ENCODE peak calls at places on chromosomes 12 and 14, in five cellular contexts. J is fibroblast of lung, X is upper lobe of right lung, E is stomach, G is suprapubic skin. S is an unnamed sample. For H3K4me1, the result is how much of the 10 kb centered on the place peaks cover.

GRCh38 chr12:86137936-86138335 is 118.3 kb downstream of the MGAT4C start:
- DNase-seq in G (no peak), E (no peak), J (peak), X (no peak), S (no peak)

GRCh38 chr12:131896080-131896810 is 1.8 kb downstream of the ULK1 start:
- DNase-seq in X (peak), E (peak), J (peak), G (peak), S (peak)

GRCh38 chr12:68617160-68617926 is 6.6 kb downstream of the RAP1B start:
- DNase-seq in X (no peak), G (no peak), E (no peak), J (peak), S (no peak)

GRCh38 chr14:65824285-65824977 is 411.9 kb downstream of the FUT8 start:
- DNase-seq in J (peak), E (peak), X (no peak), G (no peak), S (no peak)

GRCh38 chr14:30771595-30771994 is 102.8 kb upstream of the COCH start:
- DNase-seq in X (no peak), J (no peak), G (no peak), E (no peak), S (no peak)

GRCh38 chr12:92574046-92574783 is 128.6 kb upstream of the PLEKHG7 start:
- DNase-seq in X (no peak), E (no peak), G (no peak), J (peak), S (no peak)

GRCh38 chr14:104870368-104871144 is 5.5 kb downstream of the CEP170B start:
- DNase-seq in G (peak), E (peak), X (peak), J (no peak), S (peak)

GRCh38 chr12:51391047-51391837 is at the start of gene GALNT6:
- DNase-seq in G (no peak), J (no peak), X (peak), E (peak), S (peak)

GRCh38 chr12:124625867-124626675 is 58.7 kb upstream of the NCOR2 start:
- DNase-seq in G (peak), J (peak), X (peak), E (peak), S (peak)

GRCh38 chr12:77686760-77687159 is 143.9 kb upstream of the NAV3 start:
- DNase-seq in G (no peak), J (peak), E (no peak), X (no peak), S (no peak)
- TF ChIP-seq CTCF in G (no peak), J (peak), E (no peak), X (no peak), S (no peak)

GRCh38 chr14:91327201-91327600 is 82.7 kb upstream of the GPR68 start:
- DNase-seq in X (peak), J (no peak), G (no peak), E (no peak), S (no peak)

GRCh38 chr14:91325211-91325610 is 80.7 kb upstream of the GPR68 start:
- DNase-seq in G (no peak), E (no peak), X (peak), J (no peak), S (peak)

GRCh38 chr14:91324606-91324950 is 80.1 kb upstream of the GPR68 start:
- DNase-seq in X (peak), J (no peak), E (no peak), G (no peak), S (peak)

GRCh38 chr14:91327661-91328312 is 83.3 kb upstream of the GPR68 start:
- DNase-seq in X (no peak), G (no peak), E (no peak), J (no peak), S (no peak)

DNA sequence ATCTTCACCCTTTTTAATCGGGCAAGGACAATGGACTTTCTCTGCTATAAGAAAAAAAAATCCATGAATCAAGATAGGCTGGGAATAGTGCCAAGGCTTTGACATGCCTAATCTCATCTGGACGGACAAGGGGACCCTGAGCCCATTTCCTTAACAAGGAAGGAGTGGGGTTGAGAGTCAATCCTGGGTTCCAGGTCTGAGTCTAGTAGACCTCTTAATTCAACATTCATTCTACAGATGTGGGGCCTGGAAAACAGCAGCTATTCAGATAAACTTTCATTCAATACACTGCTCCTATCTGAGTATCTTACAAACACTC is 82.0 kb upstream of the GPR68 start:
- DNase-seq in G (no peak), E (no peak), X (no peak), J (no peak), S (no peak)
- H3K4me1 ChIP-seq in G (under half), E (under half), X (half or more), J (under half), S (under half)

GRCh38 chr14:81523616-81524015 is 10.0 kb downstream of the SEL1L start:
- DNase-seq in G (no peak), J (no peak), X (no peak), E (no peak), S (no peak)

GRCh38 chr14:81523016-81523415 is 10.6 kb downstream of the SEL1L start:
- DNase-seq in G (no peak), X (no peak), J (no peak), E (no peak), S (no peak)

GRCh38 chr14:81517798-81518398 is 15.8 kb downstream of the SEL1L start:
- DNase-seq in X (peak), J (peak), E (no peak), G (no peak), S (peak)

GRCh38 chr14:81519200-81519998 is 14.3 kb downstream of the SEL1L start:
- DNase-seq in J (no peak), E (no peak), G (no peak), X (no peak), S (no peak)

DNA sequence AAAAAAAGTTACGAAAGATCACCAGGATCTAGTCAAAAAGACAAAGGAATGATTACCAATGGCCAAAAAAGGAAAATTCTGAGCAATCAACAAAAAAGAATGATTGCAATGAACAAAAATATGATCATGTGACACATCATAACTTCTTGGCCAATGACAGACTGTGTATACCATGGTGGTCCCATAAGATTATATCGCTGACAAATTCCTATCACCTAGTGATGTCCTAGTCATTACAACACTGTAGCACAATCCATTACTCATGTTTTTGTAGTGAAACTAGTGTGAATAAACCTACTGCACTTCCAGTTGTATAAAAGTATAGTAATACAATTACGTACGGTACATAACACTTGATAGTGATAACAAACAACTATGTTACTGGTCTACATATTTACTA is 12.3 kb downstream of the SEL1L start:
- DNase-seq in J (no peak), X (no peak), G (no peak), E (no peak), S (no peak)
- TF ChIP-seq CTCF in J (no peak), X (no peak), G (no peak), E (no peak), S (no peak)

DNA sequence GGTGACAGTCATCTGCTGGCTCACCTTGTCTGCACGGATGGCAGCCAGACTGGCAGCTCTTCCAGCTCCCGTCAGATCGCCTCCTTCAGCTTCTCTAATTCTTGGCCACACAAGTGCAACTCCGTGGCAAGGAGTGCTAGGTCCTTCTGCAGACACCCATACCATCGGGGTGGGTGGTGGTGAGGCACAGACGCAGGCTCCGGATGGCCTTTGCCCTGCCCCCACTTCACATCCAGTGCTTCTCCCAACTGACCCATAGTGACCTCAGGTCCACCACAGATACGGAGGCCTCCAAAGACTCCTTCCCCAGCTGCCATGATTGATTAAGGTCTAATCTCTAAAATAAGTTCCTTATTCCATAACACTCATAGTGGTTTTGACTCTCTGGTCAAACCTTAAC is 19.9 kb upstream of the CD27 start:
- DNase-seq in X (no peak), J (no peak), G (no peak), E (peak), S (no peak)
- H3K4me1 ChIP-seq in X (under half), J (under half), G (under half), E (under half), S (under half)

GRCh38 chr12:33944703-33945437 is 77.4 kb upstream of the ALG10 start:
- DNase-seq in J (no peak), E (no peak), X (no peak), G (no peak), S (no peak)

GRCh38 chr12:33945438-33945784 is 76.9 kb upstream of the ALG10 start:
- DNase-seq in G (no peak), X (no peak), E (no peak), J (no peak), S (no peak)

GRCh38 chr12:33942172-33942571 is 80.1 kb upstream of the ALG10 start:
- DNase-seq in G (no peak), E (no peak), J (no peak), X (no peak), S (no peak)
- TF ChIP-seq CTCF in G (no peak), E (no peak), J (no peak), X (no peak), S (no peak)

GRCh38 chr14:50087350-50088116 is 28.8 kb downstream of the VCPKMT start:
- DNase-seq in G (no peak), J (no peak), E (no peak), X (no peak), S (no peak)

GRCh38 chr14:50088731-50089130 is 27.6 kb downstream of the VCPKMT start:
- DNase-seq in J (no peak), X (no peak), G (no peak), E (no peak), S (no peak)

GRCh38 chr14:50086316-50086700 is 30.1 kb downstream of the VCPKMT start:
- DNase-seq in G (no peak), J (no peak), E (no peak), X (no peak), S (no peak)

GRCh38 chr14:50089213-50089612 is 27.2 kb downstream of the VCPKMT start:
- DNase-seq in X (no peak), G (no peak), E (no peak), J (no peak), S (peak)

GRCh38 chr14:50088117-50088515 is 28.3 kb downstream of the VCPKMT start:
- DNase-seq in G (no peak), X (no peak), J (no peak), E (no peak), S (no peak)
- H3K4me1 ChIP-seq in G (under half), X (under half), J (under half), E (under half), S (under half)

GRCh38 chr12:130382818-130383217 is 45.1 kb downstream of the PIWIL1 start:
- DNase-seq in G (no peak), E (no peak), J (no peak), X (no peak), S (no peak)

GRCh38 chr12:130385193-130385592 is 47.5 kb downstream of the PIWIL1 start:
- DNase-seq in G (no peak), X (no peak), E (no peak), J (no peak), S (no peak)

GRCh38 chr12:130384234-130384633 is 46.5 kb downstream of the PIWIL1 start:
- DNase-seq in J (no peak), E (no peak), X (no peak), G (no peak), S (no peak)
- TF ChIP-seq CTCF in J (no peak), E (no peak), X (no peak), G (no peak), S (no peak)

GRCh38 chr12:116524964-116525379 is 34.2 kb upstream of the MAP1LC3B2 start:
- DNase-seq in J (peak), X (no peak), G (no peak), E (no peak), S (peak)
- H3K4me1 ChIP-seq in J (under half), X (under half), G (half or more), E (under half), S (under half)